ENCODE peak calls at places on chromosomes 7 and 10, in seven cellular contexts. D, P, Q, H, O, K and F are unnamed samples.

GRCh38 chr10:86363184-86363832 is 3.3 kb downstream of the GRID1 start:
- DNase-seq in H (no peak), Q (peak; percentile 81), O (peak; percentile 73), P (peak; percentile 45), K (peak; percentile 59), D (peak; percentile 88), F (no peak)

GRCh38 chr10:52785418-52785817 is 12.8 kb upstream of the MBL2 start:
- DNase-seq in H (no peak), Q (no peak), K (no peak), P (no peak), D (no peak), O (no peak), F (no peak)

GRCh38 chr7:41492603-41493002 is 210.3 kb downstream of the INHBA start:
- DNase-seq in O (no peak), P (no peak), Q (no peak), D (no peak), H (no peak), K (no peak), F (no peak)

GRCh38 chr10:31836569-31837406 is 91.8 kb downstream of the ARHGAP12 start:
- DNase-seq in Q (peak; percentile 55), K (peak; percentile 38), O (no peak), P (no peak), H (peak; percentile 36), D (peak; percentile 60), F (peak; percentile 55)

GRCh38 chr7:158265743-158266080 is 321.9 kb downstream of the PTPRN2 start:
- DNase-seq in K (no peak), D (no peak), O (no peak), P (no peak), H (no peak), Q (no peak), F (no peak)

GRCh38 chr7:139942686-139943085 is 113.6 kb downstream of the TBXAS1 start:
- DNase-seq in O (no peak), D (no peak), H (no peak), P (no peak), K (no peak), Q (no peak), F (no peak)

GRCh38 chr10:77305650-77306632 is 331.7 kb downstream of the KCNMA1 start:
- DNase-seq in O (no peak), Q (no peak), K (no peak), P (no peak), D (no peak), H (no peak), F (no peak)

GRCh38 chr7:95758187-95758586 is 14.2 kb upstream of the DYNC1I1 start:
- DNase-seq in Q (no peak), P (no peak), H (no peak), K (no peak), O (no peak), D (peak; percentile 39), F (peak; percentile 80)

GRCh38 chr7:91519241-91520200 is 255.3 kb downstream of the FZD1 start:
- DNase-seq in O (no peak), P (no peak), D (peak; percentile 85), Q (no peak), H (no peak), K (no peak), F (peak; percentile 47)

GRCh38 chr7:81721428-81721827 is 48.4 kb downstream of the HGF start:
- DNase-seq in P (no peak), O (no peak), H (no peak), Q (no peak), D (no peak), K (no peak), F (no peak)

GRCh38 chr7:46168231-46168630 is 247.2 kb upstream of the IGFBP3 start:
- DNase-seq in K (no peak), O (no peak), Q (no peak), H (no peak), D (no peak), P (no peak), F (no peak)

GRCh38 chr7:910931-911431 is 34.6 kb downstream of the GET4 start:
- DNase-seq in P (no peak), H (no peak), O (no peak), K (no peak), D (no peak), Q (no peak), F (no peak)

GRCh38 chr10:117254774-117255735 is 14.1 kb downstream of the SLC18A2 start:
- DNase-seq in Q (no peak), O (no peak), D (no peak), H (no peak), P (no peak), K (no peak), F (no peak)

GRCh38 chr10:17669185-17669872 is 25.4 kb downstream of the STAM start:
- DNase-seq in Q (no peak), D (no peak), O (no peak), K (no peak), P (no peak), H (no peak), F (no peak)

GRCh38 chr10:126722726-126723125 is 52.2 kb upstream of the C10orf90 start:
- DNase-seq in D (no peak), P (no peak), K (no peak), Q (no peak), O (no peak), H (no peak), F (no peak)

GRCh38 chr10:110147961-110148360 is 59.4 kb upstream of the MXI1 start:
- DNase-seq in D (no peak), Q (no peak), P (no peak), H (no peak), O (no peak), K (no peak), F (peak; percentile 45)

GRCh38 chr7:2551418-2551817 is 3.9 kb downstream of the BRAT1 start:
- DNase-seq in O (no peak), Q (no peak), P (no peak), D (no peak), H (no peak), K (no peak), F (no peak)

GRCh38 chr7:2553108-2553507 is 2.2 kb downstream of the BRAT1 start:
- DNase-seq in O (peak; percentile 6), D (no peak), H (no peak), K (no peak), Q (no peak), P (no peak), F (no peak)

GRCh38 chr7:2554654-2555053 is 670 bp downstream of the BRAT1 start:
- DNase-seq in D (peak; percentile 42), K (no peak), H (no peak), O (peak; percentile 41), Q (no peak), P (no peak), F (peak; percentile 44)

GRCh38 chr7:2555121-2556052 is at the start of gene BRAT1:
- DNase-seq in O (peak; percentile 100), D (peak; percentile 99), H (peak; percentile 92), P (peak; percentile 98), Q (peak; percentile 98), K (peak; percentile 99), F (peak; percentile 99)

DNA sequence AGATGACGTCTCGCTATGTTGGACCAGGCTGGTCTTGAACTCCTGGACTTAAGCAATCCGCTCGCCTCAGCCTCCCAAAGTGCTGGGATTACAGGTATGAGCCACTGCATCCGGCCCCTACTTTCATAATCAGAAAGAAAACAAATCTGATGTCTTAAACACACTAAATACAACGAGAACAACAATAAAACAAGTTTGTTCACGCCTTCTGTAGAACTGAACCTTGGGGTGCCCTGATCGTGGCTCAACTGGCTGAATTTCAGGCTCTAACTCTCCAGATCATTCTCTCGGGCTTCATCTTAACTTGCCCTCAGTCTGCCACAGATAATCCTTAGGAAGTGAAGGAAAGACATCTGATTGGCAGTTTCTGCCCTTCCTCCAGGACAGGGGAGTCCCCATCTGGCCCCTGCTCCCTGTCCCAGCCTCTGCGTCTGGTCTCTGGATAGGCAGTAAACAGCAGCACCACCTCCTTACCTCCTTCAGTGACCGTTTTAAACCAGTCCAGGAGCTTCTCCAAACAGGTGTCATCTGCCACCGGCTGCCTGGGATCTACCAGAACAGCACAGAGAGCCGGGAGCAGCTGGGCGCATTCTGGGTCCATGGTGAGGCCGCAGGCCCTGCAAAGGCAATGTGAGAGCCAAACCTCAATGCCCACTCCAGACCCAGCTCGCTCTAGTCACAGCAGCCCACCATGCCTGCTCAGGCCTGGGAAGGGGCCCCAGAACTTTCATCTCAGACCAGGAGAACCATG is 1.3 kb downstream of the BRAT1 start:
- DNase-seq in K (no peak), D (no peak), O (peak; percentile 39), Q (no peak), H (no peak), P (no peak), F (no peak)
- H3K4me3 ChIP-seq in K (no peak overlapping the region), D (peak overlapping the region; percentile 93), O (peak overlapping the region; percentile 98), Q (peak overlapping the region; percentile 85), H (peak overlapping the region; percentile 72), P (peak overlapping the region; percentile 95), F (peak overlapping the region; percentile 91)

GRCh38 chr10:50993817-50994251 is 80.5 kb upstream of the PRKG1 start:
- DNase-seq in D (no peak), P (peak; percentile 27), Q (peak; percentile 22), H (no peak), O (peak; percentile 52), K (peak; percentile 65), F (no peak)

GRCh38 chr10:50992356-50992866 is 81.9 kb upstream of the PRKG1 start:
- DNase-seq in Q (no peak), K (peak; percentile 43), H (no peak), D (peak; percentile 19), O (no peak), P (no peak), F (peak; percentile 26)

GRCh38 chr10:50990568-50991495 is 83.5 kb upstream of the PRKG1 start:
- DNase-seq in K (peak; percentile 84), H (no peak), O (peak; percentile 48), D (peak; percentile 82), Q (peak; percentile 46), P (peak; percentile 54), F (peak; percentile 19)

GRCh38 chr10:50991496-50992355 is 82.6 kb upstream of the PRKG1 start:
- DNase-seq in O (peak; percentile 56), D (peak; percentile 58), P (peak; percentile 67), Q (peak; percentile 49), K (peak; percentile 65), H (no peak), F (peak; percentile 13)

GRCh38 chr10:50992972-50993766 is 81.1 kb upstream of the PRKG1 start:
- DNase-seq in O (peak; percentile 61), Q (peak; percentile 25), P (peak; percentile 36), K (peak; percentile 51), H (no peak), D (peak; percentile 43), F (peak; percentile 61)
- H3K27ac ChIP-seq in O (peak overlapping the region; percentile 86), Q (peak overlapping the region; percentile 37), P (peak overlapping the region; percentile 94), K (peak overlapping the region; percentile 95), H (no peak overlapping the region), D (no peak overlapping the region), F (peak overlapping the region; percentile 26)

DNA sequence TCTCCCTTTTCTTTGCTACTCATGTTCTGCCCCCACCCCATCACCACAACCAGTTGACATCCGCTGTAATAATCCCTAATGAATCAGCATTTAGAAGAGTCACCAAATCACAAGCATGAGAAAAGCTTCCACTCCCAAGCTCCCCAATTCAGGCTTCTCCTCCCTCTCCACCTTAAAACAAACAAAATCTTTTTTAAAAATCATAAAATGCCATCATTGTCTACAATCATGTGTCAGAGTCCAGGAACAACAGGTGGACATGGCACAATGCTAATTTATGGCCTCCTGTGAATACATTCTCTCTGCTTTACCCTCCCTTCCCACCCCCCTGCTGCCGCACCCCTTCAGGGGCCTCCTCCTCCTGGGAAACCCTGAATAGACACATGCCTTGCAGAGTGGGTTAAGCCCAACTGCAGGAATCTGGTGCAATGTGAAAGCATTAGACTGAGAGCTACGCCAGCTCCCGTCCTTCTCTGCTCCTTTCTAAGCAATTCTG is 3.7 kb downstream of the LRRC4 start:
- DNase-seq in K (no peak), P (no peak), D (peak; percentile 82), O (no peak), Q (peak; percentile 64), H (no peak), F (peak; percentile 89)
- H3K4me3 ChIP-seq in K (no peak overlapping the region), P (no peak overlapping the region), D (peak overlapping the region; percentile 48), O (no peak overlapping the region), Q (no peak overlapping the region), H (no peak overlapping the region), F (peak overlapping the region; percentile 14)

GRCh38 chr7:104973227-104973626 is 40.8 kb upstream of the KMT2E start:
- DNase-seq in K (no peak), P (no peak), D (no peak), Q (no peak), H (no peak), O (no peak), F (no peak)
- H3K27ac ChIP-seq in K (no peak overlapping the region), P (peak overlapping the region; percentile 87), D (no peak overlapping the region), Q (peak overlapping the region; percentile 45), H (no peak overlapping the region), O (peak overlapping the region; percentile 67), F (no peak overlapping the region)